ENCODE peak calls at places on chromosomes 2 and 18, in four cellular contexts. D is esophagus squamous epithelium, E is H7, C is naive B cell. A is an unnamed sample.

GRCh38 chr2:23460228-23460627 is 75.2 kb downstream of the KLHL29 start:
- DNase-seq in D (no peak), E (peak; percentile 66), C (no peak), A (peak; percentile 4)

GRCh38 chr2:206920936-206921335 is 18.4 kb upstream of the CPO start:
- DNase-seq in D (no peak), E (no peak), C (no peak), A (no peak)

GRCh38 chr2:109144271-109144670 is 15.3 kb downstream of the SH3RF3 start:
- DNase-seq in D (no peak), E (no peak), C (peak; percentile 10), A (no peak)

GRCh38 chr2:46248171-46248570 is 49.0 kb upstream of the EPAS1 start:
- DNase-seq in D (no peak), E (no peak), C (no peak), A (no peak)

GRCh38 chr2:204538179-204539009 is 6.9 kb upstream of the PARD3B start:
- DNase-seq in D (no peak), E (peak; percentile 43), C (no peak), A (no peak)

GRCh38 chr2:25833566-25833965 is 44.7 kb downstream of the ASXL2 start:
- DNase-seq in D (no peak), E (no peak), C (no peak), A (no peak)

GRCh38 chr2:131054488-131054887 is 38.8 kb downstream of the FAM168B start:
- DNase-seq in D (no peak), E (no peak), C (no peak), A (no peak)

GRCh38 chr18:77054288-77054605 is 78.3 kb downstream of the MBP start:
- DNase-seq in D (no peak), E (no peak), C (no peak), A (peak; percentile 32)

GRCh38 chr2:203993560-203993959 is 57.0 kb downstream of the ICOS start:
- DNase-seq in D (no peak), E (no peak), C (no peak), A (no peak)

GRCh38 chr2:219709261-219709867 is 81.9 kb downstream of the SLC4A3 start:
- DNase-seq in D (no peak), E (no peak), C (no peak), A (no peak)

GRCh38 chr18:68480196-68480595 is 234.7 kb downstream of the TMX3 start:
- DNase-seq in D (no peak), E (no peak), C (no peak), A (no peak)

A was measured in OCI-LY7.